ENCODE peak calls at places on chromosomes 5 and 9, in eight cellular contexts. One of them, this sample, is unnamed.

GRCh38 chr5:159210306-159210722 is 961 bp upstream of the RNF145 start:
- DNase-seq in prostate gland: no peak
- DNase-seq in HCT116: no peak
- DNase-seq in stomach: no peak
- DNase-seq in breast epithelium: no peak
- DNase-seq in K562: peak; percentile 20
- DNase-seq in sigmoid colon: no peak
- DNase-seq in transverse colon: peak; percentile 12
- DNase-seq in this sample: no peak

GRCh38 chr5:76617675-76618074 is 5.5 kb downstream of the F2RL2 start:
- DNase-seq in prostate gland: no peak
- DNase-seq in HCT116: no peak
- DNase-seq in stomach: no peak
- DNase-seq in breast epithelium: no peak
- DNase-seq in K562: no peak
- DNase-seq in sigmoid colon: no peak
- DNase-seq in transverse colon: no peak
- DNase-seq in this sample: no peak

GRCh38 chr9:121690316-121690715 is 38.9 kb downstream of the DAB2IP start:
- DNase-seq in prostate gland: no peak
- DNase-seq in HCT116: no peak
- DNase-seq in stomach: no peak
- DNase-seq in breast epithelium: no peak
- DNase-seq in K562: no peak
- DNase-seq in sigmoid colon: no peak
- DNase-seq in transverse colon: no peak
- DNase-seq in this sample: no peak

GRCh38 chr5:90135979-90136378 is 273.6 kb downstream of the CETN3 start:
- DNase-seq in prostate gland: no peak
- DNase-seq in HCT116: no peak
- DNase-seq in stomach: no peak
- DNase-seq in breast epithelium: no peak
- DNase-seq in K562: peak; percentile 14
- DNase-seq in sigmoid colon: no peak
- DNase-seq in transverse colon: peak; percentile 33
- DNase-seq in this sample: no peak

GRCh38 chr5:72688926-72689325 is 127.5 kb upstream of the TNPO1 start:
- DNase-seq in prostate gland: no peak
- DNase-seq in HCT116: no peak
- DNase-seq in stomach: no peak
- DNase-seq in breast epithelium: no peak
- DNase-seq in K562: no peak
- DNase-seq in sigmoid colon: no peak
- DNase-seq in transverse colon: no peak
- DNase-seq in this sample: no peak

GRCh38 chr5:158271155-158271554 is 412.2 kb upstream of the CLINT1 start:
- DNase-seq in prostate gland: no peak
- DNase-seq in HCT116: no peak
- DNase-seq in stomach: no peak
- DNase-seq in breast epithelium: no peak
- DNase-seq in K562: no peak
- DNase-seq in sigmoid colon: no peak
- DNase-seq in transverse colon: no peak
- DNase-seq in this sample: no peak

GRCh38 chr5:34570721-34571379 is 85.3 kb upstream of the RAI14 start:
- DNase-seq in prostate gland: no peak
- DNase-seq in HCT116: no peak
- DNase-seq in stomach: no peak
- DNase-seq in breast epithelium: no peak
- DNase-seq in K562: no peak
- DNase-seq in sigmoid colon: no peak
- DNase-seq in transverse colon: no peak
- DNase-seq in this sample: no peak

GRCh38 chr5:59173568-59173967 is 590.7 kb downstream of the RAB3C start:
- DNase-seq in prostate gland: no peak
- DNase-seq in HCT116: no peak
- DNase-seq in stomach: no peak
- DNase-seq in breast epithelium: no peak
- DNase-seq in K562: no peak
- DNase-seq in sigmoid colon: no peak
- DNase-seq in transverse colon: no peak
- DNase-seq in this sample: no peak

GRCh38 chr9:135281661-135282000 is 194.2 kb downstream of the OLFM1 start:
- DNase-seq in prostate gland: no peak
- DNase-seq in HCT116: no peak
- DNase-seq in stomach: no peak
- DNase-seq in breast epithelium: no peak
- DNase-seq in K562: no peak
- DNase-seq in sigmoid colon: no peak
- DNase-seq in transverse colon: no peak
- DNase-seq in this sample: no peak

GRCh38 chr9:77772641-77773040 is 124.5 kb upstream of the GNA14 start:
- DNase-seq in prostate gland: no peak
- DNase-seq in HCT116: no peak
- DNase-seq in stomach: no peak
- DNase-seq in breast epithelium: no peak
- DNase-seq in K562: no peak
- DNase-seq in sigmoid colon: no peak
- DNase-seq in transverse colon: no peak
- DNase-seq in this sample: no peak

GRCh38 chr5:56422060-56422762 is 189.1 kb upstream of the ANKRD55 start:
- DNase-seq in prostate gland: peak; percentile 85
- DNase-seq in HCT116: peak; percentile 6
- DNase-seq in stomach: peak; percentile 82
- DNase-seq in breast epithelium: peak; percentile 78
- DNase-seq in K562: no peak
- DNase-seq in sigmoid colon: no peak
- DNase-seq in transverse colon: no peak
- DNase-seq in this sample: no peak

GRCh38 chr5:122704247-122705036 is 70.4 kb upstream of the SNX2 start:
- DNase-seq in prostate gland: peak; percentile 10
- DNase-seq in HCT116: peak; percentile 43
- DNase-seq in stomach: no peak
- DNase-seq in breast epithelium: no peak
- DNase-seq in K562: peak; percentile 13
- DNase-seq in sigmoid colon: no peak
- DNase-seq in transverse colon: no peak
- DNase-seq in this sample: no peak

GRCh38 chr5:144033481-144033880 is 137.0 kb downstream of the YIPF5 start:
- DNase-seq in prostate gland: no peak
- DNase-seq in HCT116: no peak
- DNase-seq in stomach: no peak
- DNase-seq in breast epithelium: no peak
- DNase-seq in K562: no peak
- DNase-seq in sigmoid colon: no peak
- DNase-seq in transverse colon: no peak
- DNase-seq in this sample: no peak

GRCh38 chr5:51395666-51396356 is 12.6 kb downstream of the ISL1 start:
- DNase-seq in prostate gland: no peak
- DNase-seq in HCT116: no peak
- DNase-seq in stomach: no peak
- DNase-seq in breast epithelium: no peak
- DNase-seq in K562: no peak
- DNase-seq in sigmoid colon: no peak
- DNase-seq in transverse colon: no peak
- DNase-seq in this sample: no peak

GRCh38 chr9:137459147-137459600 is at the start of gene NSMF:
- DNase-seq in prostate gland: peak; percentile 95
- DNase-seq in HCT116: peak; percentile 74
- DNase-seq in stomach: peak; percentile 98
- DNase-seq in breast epithelium: peak; percentile 92
- DNase-seq in K562: peak; percentile 100
- DNase-seq in sigmoid colon: peak; percentile 98
- DNase-seq in transverse colon: peak; percentile 97
- DNase-seq in this sample: peak; percentile 95
- TF ChIP-seq POLR2AphosphoS5 in prostate gland: peak; percentile 88
- TF ChIP-seq POLR2AphosphoS5 in HCT116: peak; percentile 91
- TF ChIP-seq POLR2AphosphoS5 in stomach: peak; percentile 87
- TF ChIP-seq POLR2AphosphoS5 in breast epithelium: no peak
- TF ChIP-seq POLR2AphosphoS5 in K562: peak; percentile 49
- TF ChIP-seq POLR2AphosphoS5 in sigmoid colon: peak; percentile 37
- TF ChIP-seq POLR2AphosphoS5 in transverse colon: peak; percentile 86
- TF ChIP-seq POLR2AphosphoS5 in this sample: no peak

GRCh38 chr5:173920866-173921265 is 32.7 kb downstream of the CPEB4 start:
- DNase-seq in prostate gland: no peak
- DNase-seq in HCT116: no peak
- DNase-seq in stomach: no peak
- DNase-seq in breast epithelium: no peak
- DNase-seq in K562: no peak
- DNase-seq in sigmoid colon: no peak
- DNase-seq in transverse colon: no peak
- DNase-seq in this sample: no peak

GRCh38 chr5:173924899-173925298 is 36.8 kb downstream of the CPEB4 start:
- DNase-seq in prostate gland: no peak
- DNase-seq in HCT116: no peak
- DNase-seq in stomach: no peak
- DNase-seq in breast epithelium: no peak
- DNase-seq in K562: no peak
- DNase-seq in sigmoid colon: no peak
- DNase-seq in transverse colon: no peak
- DNase-seq in this sample: no peak

GRCh38 chr5:173920024-173920753 is 32.0 kb downstream of the CPEB4 start:
- DNase-seq in prostate gland: no peak
- DNase-seq in HCT116: no peak
- DNase-seq in stomach: no peak
- DNase-seq in breast epithelium: no peak
- DNase-seq in K562: no peak
- DNase-seq in sigmoid colon: no peak
- DNase-seq in transverse colon: no peak
- DNase-seq in this sample: no peak

GRCh38 chr5:173923236-173924104 is 35.3 kb downstream of the CPEB4 start:
- DNase-seq in prostate gland: no peak
- DNase-seq in HCT116: no peak
- DNase-seq in stomach: no peak
- DNase-seq in breast epithelium: no peak
- DNase-seq in K562: no peak
- DNase-seq in sigmoid colon: no peak
- DNase-seq in transverse colon: no peak
- DNase-seq in this sample: no peak

DNA sequence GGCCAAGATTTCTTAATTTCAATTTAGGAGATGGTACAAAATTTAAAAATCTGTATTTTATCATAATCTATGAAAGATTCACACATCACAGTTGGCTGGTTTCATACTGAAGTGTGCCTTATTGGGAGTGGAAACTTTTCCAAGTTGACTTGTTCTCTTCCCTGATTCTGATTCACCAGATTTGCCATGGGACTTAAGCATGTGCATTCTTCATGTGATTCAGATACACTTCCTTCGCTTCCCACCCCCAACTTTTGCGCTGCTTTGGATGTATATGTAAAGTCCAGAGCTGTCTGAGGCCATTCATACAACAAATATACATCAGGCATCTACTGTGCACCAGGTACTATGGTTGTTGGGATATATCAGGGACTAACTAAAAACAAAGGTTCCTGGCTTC is 34.4 kb downstream of the CPEB4 start:
- DNase-seq in prostate gland: no peak
- DNase-seq in HCT116: no peak
- DNase-seq in stomach: no peak
- DNase-seq in breast epithelium: no peak
- DNase-seq in K562: no peak
- DNase-seq in sigmoid colon: no peak
- DNase-seq in transverse colon: no peak
- DNase-seq in this sample: no peak
- H3K4me1 ChIP-seq in prostate gland: peaks cover 12% of the 10 kb centered on the region
- H3K4me1 ChIP-seq in HCT116: peaks cover 19% of the 10 kb centered on the region
- H3K4me1 ChIP-seq in stomach: peaks cover 99% of the 10 kb centered on the region
- H3K4me1 ChIP-seq in breast epithelium: no peaks in the 10 kb centered on the region
- H3K4me1 ChIP-seq in K562: peaks cover 29% of the 10 kb centered on the region
- H3K4me1 ChIP-seq in sigmoid colon: no peaks in the 10 kb centered on the region
- H3K4me1 ChIP-seq in transverse colon: peaks cover 51% of the 10 kb centered on the region
- H3K4me1 ChIP-seq in this sample: peaks cover 70% of the 10 kb centered on the region

DNA sequence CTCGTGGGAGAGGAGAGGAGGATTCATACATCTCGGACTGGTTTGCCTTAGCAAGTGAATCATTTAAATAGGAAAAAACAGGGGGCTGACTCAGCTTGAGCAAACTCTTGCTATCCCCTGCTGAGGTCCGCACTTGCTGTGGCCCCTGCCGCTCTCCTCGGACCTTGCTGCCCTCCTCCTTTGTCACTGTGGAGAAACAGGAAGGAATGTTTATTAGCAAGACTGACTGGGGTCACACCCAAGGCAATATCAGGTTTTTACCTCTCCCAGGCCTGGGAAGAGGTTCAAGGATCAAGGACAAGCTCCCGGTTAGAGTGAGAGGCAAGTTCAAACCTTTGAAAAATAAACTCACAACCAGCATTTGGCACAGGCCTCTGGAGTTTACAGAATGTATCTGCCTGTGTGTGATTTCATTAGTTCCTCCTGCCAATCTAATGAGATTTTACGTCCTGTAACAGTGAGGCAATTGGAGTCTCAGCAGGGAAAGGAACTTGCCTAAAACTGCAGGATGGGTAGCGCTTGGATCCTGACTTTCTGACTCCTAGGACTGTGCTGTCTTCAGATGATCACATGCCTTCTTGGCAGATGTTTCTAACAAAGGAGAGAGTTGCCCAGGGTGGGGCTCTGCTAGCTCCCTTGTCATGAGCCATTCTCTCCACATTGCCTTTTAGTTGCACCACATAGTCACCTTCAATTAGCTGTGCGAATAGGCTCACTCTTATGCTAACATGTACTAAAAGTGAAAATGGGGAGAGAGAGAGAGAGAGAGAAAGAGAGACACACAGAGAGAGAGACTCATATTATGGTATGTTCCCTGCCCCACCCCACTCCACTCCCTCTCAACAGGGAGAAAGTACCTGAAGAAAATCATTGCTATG is 108.6 kb upstream of the CDKN2B start:
- DNase-seq in prostate gland: no peak
- DNase-seq in HCT116: no peak
- DNase-seq in stomach: no peak
- DNase-seq in breast epithelium: no peak
- DNase-seq in K562: no peak
- DNase-seq in sigmoid colon: no peak
- DNase-seq in transverse colon: peak; percentile 64
- DNase-seq in this sample: peak; percentile 63
- TF ChIP-seq POLR2A in prostate gland: no peak
- TF ChIP-seq POLR2A in HCT116: no peak
- TF ChIP-seq POLR2A in stomach: no peak
- TF ChIP-seq POLR2A in breast epithelium: no peak
- TF ChIP-seq POLR2A in K562: no peak
- TF ChIP-seq POLR2A in sigmoid colon: no peak
- TF ChIP-seq POLR2A in transverse colon: peak; percentile 69
- TF ChIP-seq POLR2A in this sample: no peak

DNA sequence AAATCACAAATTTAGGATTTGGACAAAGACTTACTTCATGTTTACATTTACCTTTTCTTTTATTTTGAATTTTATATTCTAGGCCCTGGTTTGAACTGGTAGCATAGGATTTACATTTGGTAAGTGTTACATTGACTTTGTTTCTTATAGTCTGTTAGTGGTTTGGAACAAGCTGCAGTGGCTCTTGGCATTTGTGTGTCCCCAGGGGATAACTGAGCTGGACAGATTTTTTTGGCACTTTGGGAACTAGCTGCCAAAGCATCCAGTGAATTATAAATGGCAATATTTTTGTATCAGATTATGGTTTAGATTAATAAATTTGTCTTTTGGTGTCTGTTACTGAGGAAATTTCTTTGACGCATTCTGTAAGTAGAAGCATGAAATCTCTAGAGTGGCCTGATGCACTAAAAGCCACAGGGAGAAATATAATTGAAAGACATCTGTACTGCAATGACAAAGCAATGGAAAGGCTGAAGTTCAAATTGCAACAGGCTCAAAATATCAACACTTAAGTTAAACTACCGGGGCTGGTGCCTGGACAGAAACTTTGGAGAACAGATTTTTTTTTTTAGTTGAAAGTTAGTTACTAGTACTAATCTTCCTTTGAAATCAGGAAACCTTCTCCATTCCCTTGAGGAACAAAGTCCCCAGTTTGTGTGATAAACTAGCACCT is 107.6 kb upstream of the PLCXD3 start:
- DNase-seq in prostate gland: no peak
- DNase-seq in HCT116: no peak
- DNase-seq in stomach: no peak
- DNase-seq in breast epithelium: no peak
- DNase-seq in K562: no peak
- DNase-seq in sigmoid colon: no peak
- DNase-seq in transverse colon: no peak
- DNase-seq in this sample: no peak
- TF ChIP-seq POLR2AphosphoS5 in prostate gland: no peak
- TF ChIP-seq POLR2AphosphoS5 in HCT116: no peak
- TF ChIP-seq POLR2AphosphoS5 in stomach: no peak
- TF ChIP-seq POLR2AphosphoS5 in breast epithelium: no peak
- TF ChIP-seq POLR2AphosphoS5 in K562: no peak
- TF ChIP-seq POLR2AphosphoS5 in sigmoid colon: no peak
- TF ChIP-seq POLR2AphosphoS5 in transverse colon: no peak
- TF ChIP-seq POLR2AphosphoS5 in this sample: no peak